ENCODE peak calls at places on chromosome X, in ten cellular contexts. D, R, F, A, E, I, X, V, O and P are unnamed samples.

GRCh38 chrX:112368371-112368770 is 285.8 kb upstream of the TRPC5 start:
- DNase-seq in D (no peak), R (no peak), F (no peak), A (no peak), E (no peak), I (no peak), X (no peak), V (no peak), O (no peak), P (no peak)

GRCh38 chrX:100812216-100813158 is 7.7 kb upstream of the CSTF2 start:
- DNase-seq in D (no peak), R (no peak), F (no peak), A (no peak), E (no peak), I (no peak), X (no peak), V (no peak), O (no peak), P (no peak)

GRCh38 chrX:133249659-133250058 is 31.5 kb upstream of the TFDP3 start:
- DNase-seq in D (no peak), R (no peak), F (no peak), A (no peak), E (no peak), I (no peak), X (no peak), V (no peak), O (no peak), P (no peak)

GRCh38 chrX:70635227-70635626 is 190.6 kb downstream of the DLG3 start:
- DNase-seq in D (no peak), R (no peak), F (no peak), A (no peak), E (no peak), I (no peak), X (no peak), V (no peak), O (no peak), P (no peak)

GRCh38 chrX:75546724-75547123 is 23.9 kb upstream of the ZDHHC15 start:
- DNase-seq in D (no peak), R (no peak), F (no peak), A (no peak), E (no peak), I (no peak), X (no peak), V (no peak), O (no peak), P (no peak)

GRCh38 chrX:24657671-24658410 is 10.7 kb upstream of the PCYT1B start:
- DNase-seq in D (no peak), R (no peak), F (no peak), A (no peak), E (no peak), I (no peak), X (no peak), V (no peak), O (no peak), P (no peak)

GRCh38 chrX:124925681-124926080 is 394.0 kb upstream of the TEX13C start:
- DNase-seq in D (no peak), R (no peak), F (no peak), A (no peak), E (no peak), I (no peak), X (no peak), V (no peak), O (no peak), P (peak)

GRCh38 chrX:15674514-15674898 is 9.9 kb upstream of the CLTRN start:
- DNase-seq in D (peak), R (peak), F (no peak), A (peak), E (peak), I (peak), X (peak), V (peak), O (no peak), P (peak)

GRCh38 chrX:20016618-20016945 is 25.7 kb upstream of the BCLAF3 start:
- DNase-seq in D (no peak), R (no peak), F (no peak), A (no peak), E (no peak), I (no peak), X (no peak), V (no peak), O (no peak), P (no peak)

GRCh38 chrX:69133561-69134542 is 31.4 kb downstream of the PJA1 start:
- DNase-seq in D (no peak), R (peak), F (no peak), A (no peak), E (no peak), I (peak), X (no peak), V (no peak), O (no peak), P (no peak)

GRCh38 chrX:38798956-38799355 is 2.3 kb upstream of the MID1IP1 start:
- DNase-seq in D (no peak), R (peak), F (no peak), A (no peak), E (no peak), I (peak), X (no peak), V (no peak), O (no peak), P (no peak)

GRCh38 chrX:136063340-136064079 is 78.3 kb downstream of the SLC9A6 start:
- DNase-seq in D (peak), R (no peak), F (no peak), A (no peak), E (peak), I (no peak), X (no peak), V (no peak), O (no peak), P (no peak)

GRCh38 chrX:110698696-110699095 is 96.9 kb downstream of the CHRDL1 start:
- DNase-seq in D (no peak), R (no peak), F (no peak), A (no peak), E (no peak), I (no peak), X (no peak), V (no peak), O (no peak), P (no peak)

GRCh38 chrX:19912-20571 is 261.1 kb upstream of the PLCXD1 start:
- DNase-seq in D (no peak), R (peak), F (no peak), A (peak), E (no peak), I (no peak), X (peak), V (no peak), O (no peak), P (no peak)

GRCh38 chrX:74377282-74377681 is 44.0 kb upstream of the SLC16A2 start:
- DNase-seq in D (no peak), R (no peak), F (no peak), A (no peak), E (no peak), I (no peak), X (no peak), V (no peak), O (no peak), P (no peak)

GRCh38 chrX:17553451-17553850 is 178.5 kb downstream of the NHS start:
- DNase-seq in D (no peak), R (peak), F (no peak), A (no peak), E (no peak), I (peak), X (no peak), V (no peak), O (no peak), P (no peak)

GRCh38 chrX:47297874-47298273 is 65.1 kb downstream of the USP11 start:
- DNase-seq in D (no peak), R (no peak), F (no peak), A (no peak), E (no peak), I (no peak), X (no peak), V (no peak), O (no peak), P (no peak)

GRCh38 chrX:19272452-19272851 is 71.3 kb upstream of the PDHA1 start:
- DNase-seq in D (no peak), R (no peak), F (no peak), A (no peak), E (no peak), I (peak), X (no peak), V (no peak), O (no peak), P (no peak)

GRCh38 chrX:153769865-153770605 is 6.0 kb downstream of the PLXNB3 start:
- DNase-seq in D (no peak), R (no peak), F (no peak), A (peak), E (no peak), I (no peak), X (no peak), V (no peak), O (no peak), P (no peak)

GRCh38 chrX:108426262-108426661 is 12.0 kb downstream of the COL4A6 start:
- DNase-seq in D (no peak), R (no peak), F (no peak), A (no peak), E (no peak), I (no peak), X (no peak), V (no peak), O (no peak), P (peak)

GRCh38 chrX:5458300-5458699 is 770.4 kb downstream of the NLGN4X start:
- DNase-seq in D (no peak), R (no peak), F (no peak), A (no peak), E (no peak), I (no peak), X (no peak), V (no peak), O (no peak), P (no peak)

GRCh38 chrX:100731441-100732281 is at the start of gene SYTL4:
- DNase-seq in D (no peak), R (peak), F (no peak), A (no peak), E (no peak), I (no peak), X (no peak), V (no peak), O (no peak), P (peak)

GRCh38 chrX:123764967-123765871 is 32.4 kb upstream of the THOC2 start:
- DNase-seq in D (peak), R (peak), F (peak), A (peak), E (peak), I (peak), X (peak), V (peak), O (peak), P (peak)

GRCh38 chrX:7088968-7089615 is 58.4 kb upstream of the STS start:
- DNase-seq in D (no peak), R (no peak), F (peak), A (no peak), E (no peak), I (no peak), X (peak), V (no peak), O (peak), P (no peak)

GRCh38 chrX:24030597-24030996 is 3.6 kb upstream of the KLHL15 start:
- DNase-seq in D (no peak), R (no peak), F (no peak), A (no peak), E (no peak), I (no peak), X (no peak), V (no peak), O (no peak), P (no peak)

GRCh38 chrX:19776753-19777152 is 110.6 kb downstream of the SH3KBP1 start:
- DNase-seq in D (no peak), R (no peak), F (peak), A (no peak), E (no peak), I (no peak), X (no peak), V (no peak), O (no peak), P (no peak)

GRCh38 chrX:24020280-24020876 is 6.6 kb downstream of the KLHL15 start:
- DNase-seq in D (no peak), R (no peak), F (no peak), A (no peak), E (no peak), I (no peak), X (no peak), V (no peak), O (no peak), P (no peak)

GRCh38 chrX:153692003-153692402 is 4.3 kb downstream of the SLC6A8 start:
- DNase-seq in D (no peak), R (no peak), F (no peak), A (no peak), E (no peak), I (no peak), X (no peak), V (no peak), O (no peak), P (no peak)

GRCh38 chrX:1138476-1138875 is 74.0 kb downstream of the CRLF2 start:
- DNase-seq in D (no peak), R (no peak), F (no peak), A (no peak), E (no peak), I (no peak), X (no peak), V (no peak), O (no peak), P (no peak)

GRCh38 chrX:65601530-65602281 is 65.7 kb upstream of the MSN start:
- DNase-seq in D (peak), R (peak), F (peak), A (no peak), E (peak), I (peak), X (peak), V (no peak), O (peak), P (no peak)

GRCh38 chrX:47623540-47624027 is 3.9 kb upstream of the SYN1 start:
- DNase-seq in D (peak), R (peak), F (peak), A (no peak), E (peak), I (peak), X (peak), V (peak), O (peak), P (peak)

GRCh38 chrX:19627081-19627480 is 111.8 kb upstream of the MAP3K15 start:
- DNase-seq in D (no peak), R (no peak), F (no peak), A (no peak), E (no peak), I (no peak), X (no peak), V (peak), O (no peak), P (no peak)

GRCh38 chrX:30889147-30890125 is at the start of gene TAB3:
- DNase-seq in D (peak), R (peak), F (peak), A (peak), E (peak), I (peak), X (peak), V (peak), O (peak), P (peak)

GRCh38 chrX:110066488-110067225 is 63.7 kb downstream of the TMEM164 start:
- DNase-seq in D (no peak), R (no peak), F (no peak), A (no peak), E (no peak), I (no peak), X (no peak), V (no peak), O (no peak), P (no peak)